ENCODE peak calls at places on chromosomes 2 and 18, in four cellular contexts. Z, J, C and E are unnamed samples.

GRCh38 chr2:27545348-27546141 is 37.3 kb upstream of the ZNF512 start:
- DNase-seq in Z (peak), J (no peak), C (no peak), E (no peak)

GRCh38 chr2:27753744-27754588 is 17.6 kb upstream of the MRPL33 start:
- DNase-seq in Z (peak), J (peak), C (peak), E (no peak)

GRCh38 chr2:1751768-1752725 is 7.7 kb upstream of the PXDN start:
- DNase-seq in Z (no peak), J (no peak), C (no peak), E (no peak)

GRCh38 chr18:38493991-38494559 is 928.5 kb upstream of the CELF4 start:
- DNase-seq in Z (peak), J (no peak), C (no peak), E (no peak)

GRCh38 chr2:229901819-229902218 is 20.0 kb downstream of the TRIP12 start:
- DNase-seq in Z (peak), J (no peak), C (no peak), E (no peak)

GRCh38 chr2:128091691-128092050 is 671 bp downstream of the UGGT1 start:
- DNase-seq in Z (peak), J (no peak), C (no peak), E (no peak)

GRCh38 chr2:43461461-43462073 is 134.3 kb downstream of the THADA start:
- DNase-seq in Z (peak), J (no peak), C (no peak), E (no peak)

GRCh38 chr18:45014047-45014501 is 333.4 kb downstream of the SETBP1 start:
- DNase-seq in Z (peak), J (no peak), C (no peak), E (no peak)

GRCh38 chr2:127721978-127722355 is 20.7 kb downstream of the SFT2D3 start:
- DNase-seq in Z (peak), J (no peak), C (no peak), E (no peak)

GRCh38 chr2:5315512-5315911 is 376.7 kb upstream of the SOX11 start:
- DNase-seq in Z (no peak), J (no peak), C (no peak), E (no peak)

GRCh38 chr2:224956706-224957105 is 85.6 kb downstream of the DOCK10 start:
- DNase-seq in Z (no peak), J (no peak), C (no peak), E (no peak)

GRCh38 chr18:6811816-6812215 is 82.3 kb downstream of the ARHGAP28 start:
- DNase-seq in Z (no peak), J (no peak), C (no peak), E (no peak)

GRCh38 chr2:58650781-58651180 is 409.7 kb upstream of the FANCL start:
- DNase-seq in Z (no peak), J (no peak), C (no peak), E (no peak)

GRCh38 chr2:72710418-72711152 is 115.2 kb downstream of the EXOC6B start:
- DNase-seq in Z (no peak), J (no peak), C (no peak), E (no peak)

GRCh38 chr2:68653538-68653982 is 10.2 kb downstream of the PROKR1 start:
- DNase-seq in Z (peak), J (peak), C (no peak), E (no peak)

GRCh38 chr18:2441544-2441943 is 129.8 kb downstream of the METTL4 start:
- DNase-seq in Z (peak), J (no peak), C (no peak), E (no peak)

GRCh38 chr2:210445116-210445707 is 31.3 kb downstream of the LANCL1 start:
- DNase-seq in Z (peak), J (no peak), C (no peak), E (no peak)

GRCh38 chr2:45786831-45787357 is 135.4 kb downstream of the PRKCE start:
- DNase-seq in Z (no peak), J (no peak), C (no peak), E (no peak)